ENCODE peak calls at places on chromosomes 13 and 19, in four cellular contexts. F is heart right ventricle, Y is AG09309, A is GM12865. T is an unnamed sample.

GRCh38 chr13:77022341-77022740 is 4.6 kb downstream of the FBXL3 start:
- DNase-seq in F (no peak), Y (no peak), A (no peak), T (no peak)

GRCh38 chr19:47842941-47843340 is 16.1 kb upstream of the TPRX2 start:
- DNase-seq in A (no peak), Y (no peak), F (no peak), T (no peak)

GRCh38 chr19:38730470-38730730 is 13.9 kb downstream of the CAPN12 start:
- DNase-seq in A (no peak), Y (no peak), F (no peak), T (no peak)

GRCh38 chr13:44680746-44681355 is 104.7 kb upstream of the TSC22D1 start:
- DNase-seq in A (peak), Y (no peak), F (no peak), T (no peak)

GRCh38 chr19:16035601-16036297 is 40.5 kb upstream of the TPM4 start:
- DNase-seq in F (no peak), A (no peak), Y (no peak), T (no peak)

GRCh38 chr19:38676023-38676877 is 28.8 kb downstream of the ACTN4 start:
- DNase-seq in Y (no peak), F (peak), A (peak), T (no peak)

GRCh38 chr13:48344264-48344663 is 40.7 kb downstream of the RB1 start:
- DNase-seq in Y (no peak), F (no peak), A (no peak), T (no peak)

GRCh38 chr13:66347718-66348117 is 882.4 kb downstream of the PCDH9 start:
- DNase-seq in F (no peak), Y (no peak), A (no peak), T (no peak)

GRCh38 chr13:75870397-75870801 is 234.3 kb downstream of the LMO7 start:
- DNase-seq in Y (no peak), F (no peak), A (peak), T (no peak)

GRCh38 chr19:42563352-42564210 is 31.1 kb downstream of the CEACAM8 start:
- DNase-seq in A (peak), Y (peak), F (peak), T (no peak)

GRCh38 chr13:22014469-22014868 is 343.6 kb downstream of the FGF9 start:
- DNase-seq in A (no peak), Y (no peak), F (no peak), T (peak)

GRCh38 chr13:36919833-36920611 is at the start of gene SMAD9:
- DNase-seq in A (peak), Y (no peak), F (peak), T (no peak)

GRCh38 chr13:47832458-47832972 is 168.6 kb downstream of the SUCLA2 start:
- DNase-seq in F (no peak), A (no peak), Y (no peak), T (no peak)

GRCh38 chr13:100214886-100215285 is 126.0 kb downstream of the PCCA start:
- DNase-seq in F (no peak), Y (no peak), A (no peak), T (no peak)

GRCh38 chr19:14333101-14333871 is 48.0 kb upstream of the ADGRE5 start:
- DNase-seq in Y (no peak), F (peak), A (no peak), T (no peak)

GRCh38 chr13:91375119-91375729 is 23.2 kb upstream of the GPC5 start:
- DNase-seq in F (no peak), A (peak), Y (no peak), T (no peak)

GRCh38 chr19:19471682-19472081 is 43.7 kb downstream of the TSSK6 start:
- DNase-seq in A (peak), Y (no peak), F (no peak), T (no peak)

GRCh38 chr13:114017028-114017630 is 43.3 kb upstream of the C13orf46 start:
- DNase-seq in F (no peak), Y (no peak), A (no peak), T (no peak)

GRCh38 chr13:50080158-50080855 is 65.1 kb downstream of the KCNRG start:
- DNase-seq in F (no peak), Y (no peak), A (peak), T (no peak)

GRCh38 chr19:32872391-32872790 is 2.8 kb upstream of the SLC7A9 start:
- DNase-seq in A (no peak), Y (no peak), F (no peak), T (no peak)

GRCh38 chr19:49664171-49665070 is 1.2 kb downstream of the IRF3 start:
- DNase-seq in A (peak), F (peak), Y (no peak), T (no peak)
- TF ChIP-seq CTCF in A (peak), F (no peak), Y (peak), T (peak)

GRCh38 chr19:40603071-40603718 is 2.0 kb downstream of the LTBP4 start:
- DNase-seq in F (no peak), A (no peak), Y (no peak), T (no peak)
- H3K4me3 ChIP-seq in F (peak), A (peak), Y (peak), T (peak)

GRCh38 chr13:23778007-23778687 is 111.1 kb downstream of the MIPEP start:
- DNase-seq in A (no peak), Y (no peak), F (no peak), T (no peak)
- TF ChIP-seq CTCF in A (peak), Y (no peak), F (peak), T (peak)

GRCh38 chr13:46489586-46490023 is 63.4 kb upstream of the LRCH1 start:
- DNase-seq in A (no peak), Y (peak), F (no peak), T (peak)
- H3K4me3 ChIP-seq in A (no peak), Y (no peak), F (no peak), T (no peak)

GRCh38 chr13:63455938-63456337 is 2040.3 kb upstream of the PCDH20 start:
- DNase-seq in A (no peak), F (no peak), Y (no peak), T (no peak)
- TF ChIP-seq CTCF in A (no peak), F (no peak), Y (peak), T (no peak)

GRCh38 chr13:43058318-43058674 is 34.9 kb downstream of the DNAJC15 start:
- DNase-seq in F (peak), A (no peak), Y (peak), T (peak)
- H3K4me3 ChIP-seq in F (no peak), A (no peak), Y (no peak), T (no peak)

GRCh38 chr19:51520710-51521109 is 10.8 kb downstream of the SIGLEC6 start:
- DNase-seq in A (no peak), F (no peak), Y (no peak), T (no peak)
- TF ChIP-seq CTCF in A (no peak), F (no peak), Y (no peak), T (no peak)

GRCh38 chr19:40797963-40798222 is 1.1 kb upstream of the EGLN2 start:
- DNase-seq in Y (no peak), F (no peak), A (no peak), T (no peak)
- H3K4me3 ChIP-seq in Y (peak), F (peak), A (peak), T (peak)

DNA sequence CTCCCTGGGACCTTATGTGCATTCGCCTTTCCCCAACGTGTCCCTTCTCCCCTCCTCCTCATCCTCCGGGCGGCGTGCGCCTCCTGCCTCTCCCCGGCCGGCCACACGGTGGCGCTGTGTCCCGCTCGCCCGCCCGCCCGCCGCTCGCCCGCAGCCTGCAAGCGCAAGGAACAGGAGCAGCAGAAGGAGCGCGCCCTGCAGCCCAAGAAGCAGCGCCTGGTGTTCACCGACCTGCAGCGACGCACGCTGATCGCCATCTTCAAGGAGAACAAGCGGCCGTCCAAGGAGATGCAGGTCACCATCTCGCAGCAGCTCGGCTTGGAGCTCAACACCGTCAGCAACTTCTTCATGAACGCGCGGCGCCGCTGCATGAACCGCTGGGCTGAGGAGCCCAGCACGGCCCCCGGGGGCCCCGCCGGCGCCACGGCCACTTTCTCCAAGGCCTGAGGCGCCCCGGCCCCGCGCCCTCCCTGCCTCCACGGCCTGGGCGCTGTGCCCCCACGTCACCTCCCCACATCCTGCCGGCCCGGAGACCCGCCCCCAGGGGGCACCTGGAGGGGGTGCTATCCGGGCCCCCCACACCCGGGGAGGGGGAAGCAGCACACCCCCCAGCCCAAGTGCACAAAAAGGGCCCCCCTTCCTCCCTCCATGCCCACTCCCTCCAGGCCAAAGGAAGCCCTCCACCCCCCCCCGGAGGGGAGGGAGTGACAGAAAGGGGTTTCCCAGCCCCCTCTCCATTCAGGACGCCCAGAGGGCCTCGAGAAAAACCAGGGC is 21.9 kb downstream of the ONECUT3 start:
- DNase-seq in A (no peak), Y (no peak), F (no peak), T (no peak)
- TF ChIP-seq CTCF in A (peak), Y (peak), F (peak), T (peak)

T was measured in BJ.